ENCODE peak calls at places on chromosomes 12 and 14, in six cellular contexts. F is glutamatergic neuron, U is NCI-H146, L is H54, Y is activated T-helper 1 cell treated with Interleukin-2 at 50 U/mL for 16 hours, V is GM12865. C is an unnamed sample.

GRCh38 chr14:102616318-102616717 is 23.9 kb downstream of the RCOR1 start:
- DNase-seq in F (no peak), U (no peak), L (no peak), Y (no peak), V (no peak), C (no peak)

GRCh38 chr14:37600880-37601741 is 5.7 kb downstream of the TTC6 start:
- DNase-seq in F (no peak), U (no peak), L (no peak), Y (no peak), V (no peak), C (no peak)

GRCh38 chr12:77120695-77121094 is 55.3 kb upstream of the E2F7 start:
- DNase-seq in F (no peak), U (no peak), L (no peak), Y (no peak), V (no peak), C (no peak)

GRCh38 chr14:41668346-41668745 is 61.7 kb downstream of the LRFN5 start:
- DNase-seq in F (no peak), U (peak; percentile 7), L (no peak), Y (no peak), V (no peak), C (no peak)

GRCh38 chr14:101843665-101844064 is 82.2 kb downstream of the PPP2R5C start:
- DNase-seq in F (no peak), U (no peak), L (no peak), Y (peak; percentile 29), V (peak; percentile 88), C (no peak)

GRCh38 chr12:87439990-87440827 is 589.0 kb downstream of the C12orf50 start:
- DNase-seq in F (no peak), U (no peak), L (peak; percentile 2), Y (no peak), V (no peak), C (no peak)

GRCh38 chr14:64812412-64812811 is 67.3 kb downstream of the SPTB start:
- DNase-seq in F (peak; percentile 54), U (peak; percentile 87), L (no peak), Y (no peak), V (peak; percentile 37), C (peak; percentile 88)

GRCh38 chr12:29534935-29535334 is 37.4 kb upstream of the OVCH1 start:
- DNase-seq in F (no peak), U (no peak), L (no peak), Y (no peak), V (no peak), C (no peak)

GRCh38 chr12:130486891-130487416 is 149.3 kb downstream of the PIWIL1 start:
- DNase-seq in F (no peak), U (no peak), L (no peak), Y (no peak), V (no peak), C (no peak)

GRCh38 chr14:75535164-75535898 is 13.1 kb downstream of the BATF start:
- DNase-seq in F (no peak), U (no peak), L (no peak), Y (no peak), V (no peak), C (no peak)

GRCh38 chr12:130552483-130552996 is 163.6 kb downstream of the RIMBP2 start:
- DNase-seq in F (no peak), U (no peak), L (no peak), Y (no peak), V (no peak), C (no peak)

GRCh38 chr12:70994217-70994788 is 73.8 kb upstream of the PTPRR start:
- DNase-seq in F (no peak), U (no peak), L (no peak), Y (no peak), V (no peak), C (no peak)

GRCh38 chr12:116958402-116959197 is 47.9 kb downstream of the FBXW8 start:
- DNase-seq in F (no peak), U (peak; percentile 44), L (no peak), Y (no peak), V (peak; percentile 16), C (no peak)

GRCh38 chr12:96981053-96981452 is 74.0 kb downstream of the NEDD1 start:
- DNase-seq in F (no peak), U (peak; percentile 36), L (peak; percentile 33), Y (no peak), V (no peak), C (no peak)

GRCh38 chr14:38882533-38882932 is 220.5 kb downstream of the SEC23A start:
- DNase-seq in F (no peak), U (no peak), L (no peak), Y (no peak), V (no peak), C (peak; percentile 7)

GRCh38 chr12:29286081-29286800 is 94.7 kb downstream of the ERGIC2 start:
- DNase-seq in F (no peak), U (no peak), L (no peak), Y (no peak), V (no peak), C (no peak)

GRCh38 chr14:37655418-37655817 is 60.0 kb downstream of the TTC6 start:
- DNase-seq in F (no peak), U (no peak), L (no peak), Y (no peak), V (no peak), C (no peak)

GRCh38 chr12:88035907-88036289 is 6.7 kb upstream of the C12orf50 start:
- DNase-seq in F (no peak), U (peak; percentile 28), L (no peak), Y (no peak), V (peak; percentile 24), C (no peak)

GRCh38 chr12:47856094-47856493 is 36.4 kb upstream of the HDAC7 start:
- DNase-seq in F (no peak), U (no peak), L (no peak), Y (no peak), V (no peak), C (no peak)

GRCh38 chr12:123928274-123928865 is 44.3 kb downstream of the CCDC92 start:
- DNase-seq in F (no peak), U (peak; percentile 54), L (no peak), Y (no peak), V (no peak), C (no peak)

GRCh38 chr12:20234474-20234873 is 133.9 kb upstream of the PDE3A start:
- DNase-seq in F (no peak), U (no peak), L (no peak), Y (no peak), V (no peak), C (no peak)

GRCh38 chr12:32083489-32083888 is 23.2 kb upstream of the BICD1 start:
- DNase-seq in F (no peak), U (no peak), L (no peak), Y (no peak), V (no peak), C (no peak)